ENCODE peak calls at places on chromosomes 12 and 14, in nine cellular contexts. H is lower lobe of right lung, K is left ventricle myocardium inferior, V is choroid plexus epithelial cell, W is BJ, P is cardiac fibroblast, D is H7, O is HCT116, X is AG10803. N is an unnamed sample.

GRCh38 chr12:54029529-54030441 is 1.5 kb downstream of the HOXC6 start:
- DNase-seq in W (no peak), H (no peak), X (no peak), V (no peak), O (no peak), K (no peak), P (no peak), D (peak), N (no peak)

GRCh38 chr12:116420476-116420875 is 138.7 kb upstream of the MAP1LC3B2 start:
- DNase-seq in W (no peak), X (no peak), K (no peak), H (no peak), O (no peak), P (no peak), D (no peak), V (no peak), N (no peak)

GRCh38 chr14:68363841-68364711 is 428.8 kb downstream of the ZFP36L1 start:
- DNase-seq in P (peak), H (peak), K (peak), O (no peak), X (no peak), D (peak), W (no peak), V (peak), N (peak)

GRCh38 chr12:103397536-103397935 is 98.2 kb downstream of the C12orf42 start:
- DNase-seq in X (no peak), W (no peak), O (no peak), P (no peak), D (no peak), H (no peak), V (no peak), K (no peak), N (no peak)

GRCh38 chr12:31536672-31537071 is 54.3 kb downstream of the DENND5B start:
- DNase-seq in W (no peak), O (no peak), D (no peak), V (peak), X (peak), H (no peak), P (no peak), K (no peak), N (no peak)

GRCh38 chr14:73207615-73208014 is 29.7 kb upstream of the PAPLN start:
- DNase-seq in V (no peak), D (no peak), P (no peak), H (no peak), X (no peak), O (no peak), K (no peak), W (no peak), N (no peak)

GRCh38 chr12:79927772-79928474 is 7.0 kb downstream of the PPP1R12A start:
- DNase-seq in K (no peak), P (peak), O (no peak), V (peak), X (peak), H (no peak), W (no peak), D (no peak), N (no peak)

GRCh38 chr14:102084931-102085330 is 1.9 kb downstream of the HSP90AA1 start:
- DNase-seq in P (no peak), X (no peak), W (no peak), H (no peak), O (no peak), D (no peak), K (no peak), V (no peak), N (no peak)

GRCh38 chr12:114878781-114879180 is 194.8 kb upstream of the TBX3 start:
- DNase-seq in X (no peak), K (no peak), O (no peak), V (no peak), D (no peak), P (no peak), W (no peak), H (no peak), N (no peak)

GRCh38 chr14:76844223-76844622 is 18.0 kb downstream of the LRRC74A start:
- DNase-seq in D (peak), W (no peak), V (peak), H (peak), K (peak), P (peak), X (peak), O (peak), N (no peak)
- H3K4me3 ChIP-seq in D (no peak), W (no peak), V (no peak), H (no peak), K (no peak), P (no peak), X (no peak), O (no peak), N (no peak)

DNA sequence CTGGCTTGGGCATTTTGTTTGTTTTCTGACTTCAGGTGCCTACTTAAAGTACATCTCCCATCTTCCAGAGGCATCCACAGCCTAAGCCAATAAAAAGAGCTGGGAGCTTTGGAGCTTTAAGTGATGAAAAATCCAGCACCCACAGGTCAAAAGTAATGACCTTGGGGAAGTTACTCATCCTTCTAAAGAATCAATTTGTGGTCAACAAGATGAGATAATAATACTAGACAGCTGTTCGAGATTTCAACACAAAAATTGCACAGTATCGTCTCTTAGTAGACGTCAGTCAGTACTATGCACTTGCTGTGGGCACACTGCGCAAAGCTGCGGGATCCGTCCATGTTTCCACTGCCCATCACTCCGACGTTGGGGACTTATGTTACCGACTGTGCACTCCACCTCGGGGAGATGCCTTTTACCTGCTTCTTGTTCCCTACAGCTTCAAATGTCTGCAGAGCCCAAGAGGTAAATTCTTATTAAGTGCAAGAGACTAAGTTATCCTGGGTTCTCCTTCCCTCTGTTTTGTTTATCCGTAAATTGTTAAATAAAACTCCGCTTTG is 1.2 kb downstream of the ST8SIA1 start:
- DNase-seq in K (no peak), D (no peak), X (peak), W (peak), H (no peak), V (peak), O (no peak), P (peak), N (peak)
- H3K4me3 ChIP-seq in K (peak), D (peak), X (peak), W (no peak), H (peak), V (no peak), O (no peak), P (no peak), N (no peak)

GRCh38 chr12:12792421-12792820 is 7.0 kb downstream of the APOLD1 start:
- DNase-seq in K (no peak), D (no peak), X (no peak), H (no peak), W (no peak), P (no peak), V (no peak), O (no peak), N (no peak)
- H3K4me3 ChIP-seq in K (peak), D (no peak), X (no peak), H (no peak), W (no peak), P (no peak), V (no peak), O (no peak), N (no peak)

GRCh38 chr14:22482085-22482694 is 106.8 kb downstream of the DAD1 start:
- DNase-seq in X (no peak), W (no peak), D (no peak), P (no peak), H (no peak), O (no peak), K (no peak), V (no peak), N (no peak)

GRCh38 chr14:22479781-22480464 is 109.1 kb downstream of the DAD1 start:
- DNase-seq in V (peak), K (no peak), D (no peak), P (no peak), W (no peak), H (no peak), O (no peak), X (peak), N (no peak)

GRCh38 chr14:22479132-22479531 is 109.9 kb downstream of the DAD1 start:
- DNase-seq in D (no peak), P (no peak), V (no peak), O (no peak), X (no peak), K (no peak), H (no peak), W (no peak), N (no peak)

GRCh38 chr14:22482782-22483553 is 106.1 kb downstream of the DAD1 start:
- DNase-seq in P (no peak), H (no peak), V (no peak), O (no peak), X (no peak), D (no peak), W (no peak), K (no peak), N (no peak)

DNA sequence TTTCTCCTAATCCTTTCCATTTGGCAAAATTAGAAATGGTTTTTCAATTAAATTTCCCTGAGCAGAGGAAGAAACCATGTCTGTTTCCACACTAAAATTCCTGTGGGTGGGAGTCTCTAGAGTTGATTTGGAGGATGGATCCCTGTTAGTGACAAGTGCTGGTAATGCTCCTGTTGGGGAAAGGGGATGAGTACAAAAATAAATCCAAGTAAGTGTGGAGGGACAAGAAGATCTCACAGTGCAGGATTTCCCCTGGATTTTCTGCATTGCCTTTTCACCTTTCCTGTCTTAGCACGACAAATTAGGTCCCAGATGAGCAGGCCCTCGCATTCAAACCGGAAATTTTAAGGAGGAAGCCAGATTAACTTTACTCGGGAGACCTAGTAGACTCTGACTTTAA is 107.5 kb downstream of the DAD1 start:
- DNase-seq in H (no peak), P (no peak), D (no peak), W (no peak), K (no peak), X (no peak), V (no peak), O (no peak), N (no peak)
- H3K4me3 ChIP-seq in H (no peak), P (no peak), D (no peak), W (no peak), K (no peak), X (no peak), V (no peak), O (no peak), N (no peak)

GRCh38 chr12:131612092-131612755 is 98.7 kb upstream of the SFSWAP start:
- DNase-seq in W (no peak), K (no peak), D (no peak), O (no peak), V (no peak), H (no peak), X (no peak), P (no peak), N (no peak)
- H3K4me3 ChIP-seq in W (no peak), K (no peak), D (no peak), O (no peak), V (no peak), H (no peak), X (no peak), P (no peak), N (no peak)

DNA sequence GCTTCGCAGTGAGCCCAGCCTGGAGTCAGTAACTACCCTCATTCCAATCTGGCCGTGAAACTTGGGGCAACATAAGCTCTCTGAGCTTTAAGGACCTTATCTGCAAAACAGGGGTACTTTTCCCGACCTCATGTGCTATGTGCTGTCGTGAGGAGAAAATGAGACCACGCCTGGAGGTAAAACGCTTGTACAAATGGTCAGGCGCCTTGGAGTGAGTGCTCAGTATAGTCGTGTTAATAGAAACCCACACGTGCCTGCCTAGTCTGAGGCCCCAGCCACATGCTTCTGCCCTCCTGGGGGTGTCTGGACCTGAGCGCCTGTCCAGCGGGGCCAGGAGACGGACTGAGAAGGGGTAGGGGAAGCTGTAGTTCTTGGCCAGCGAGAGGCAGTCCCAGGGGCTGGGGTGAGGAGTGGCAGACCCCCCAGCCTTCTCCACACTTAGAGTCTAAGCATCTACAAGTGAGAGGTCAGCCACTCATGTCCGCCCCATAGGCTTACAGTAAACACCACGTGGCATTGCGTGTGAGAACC is 4.9 kb downstream of the AQP5 start:
- DNase-seq in V (no peak), O (no peak), X (no peak), W (no peak), H (no peak), P (no peak), K (no peak), D (no peak), N (no peak)
- H3K4me3 ChIP-seq in V (no peak), O (no peak), X (no peak), W (no peak), H (no peak), P (no peak), K (no peak), D (no peak), N (no peak)

DNA sequence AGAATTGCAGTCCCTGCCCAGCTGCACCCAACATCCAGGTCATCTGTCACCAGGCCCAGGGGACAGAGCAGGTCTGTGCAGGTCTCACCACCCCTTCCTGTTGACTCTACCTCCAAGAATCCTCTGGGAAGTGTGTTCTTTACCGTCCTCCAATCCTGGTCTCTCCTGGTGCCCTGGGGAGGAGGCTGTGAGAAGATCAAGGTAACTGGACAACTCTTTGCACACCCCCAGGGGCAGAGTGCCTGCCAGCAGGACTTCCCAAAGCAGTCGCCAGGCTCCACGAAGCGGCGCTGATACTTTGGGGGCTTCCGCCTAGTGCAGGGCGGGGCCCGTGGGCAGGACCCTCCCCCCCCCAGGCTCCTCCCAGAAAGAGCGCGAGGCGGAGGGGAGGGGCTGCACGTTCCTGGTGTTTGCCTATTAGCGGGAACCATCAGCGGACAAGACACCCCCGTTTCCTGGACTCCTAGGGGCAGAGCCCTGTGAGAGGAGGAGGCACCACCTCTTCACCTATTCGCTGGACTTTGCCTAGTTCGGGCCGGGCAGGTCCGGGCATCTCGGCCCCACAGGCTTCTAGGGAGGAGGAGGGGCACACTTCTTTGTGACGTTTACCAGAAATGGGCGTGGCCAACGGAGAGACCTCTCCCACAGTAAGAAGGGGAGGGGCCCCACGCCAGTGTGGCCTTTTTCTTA is 918.0 kb downstream of the AACS start:
- DNase-seq in H (peak), O (no peak), V (peak), X (no peak), K (no peak), W (no peak), D (peak), P (peak), N (no peak)
- H3K4me3 ChIP-seq in H (peak), O (no peak), V (peak), X (no peak), K (peak), W (peak), D (peak), P (peak), N (peak)

DNA sequence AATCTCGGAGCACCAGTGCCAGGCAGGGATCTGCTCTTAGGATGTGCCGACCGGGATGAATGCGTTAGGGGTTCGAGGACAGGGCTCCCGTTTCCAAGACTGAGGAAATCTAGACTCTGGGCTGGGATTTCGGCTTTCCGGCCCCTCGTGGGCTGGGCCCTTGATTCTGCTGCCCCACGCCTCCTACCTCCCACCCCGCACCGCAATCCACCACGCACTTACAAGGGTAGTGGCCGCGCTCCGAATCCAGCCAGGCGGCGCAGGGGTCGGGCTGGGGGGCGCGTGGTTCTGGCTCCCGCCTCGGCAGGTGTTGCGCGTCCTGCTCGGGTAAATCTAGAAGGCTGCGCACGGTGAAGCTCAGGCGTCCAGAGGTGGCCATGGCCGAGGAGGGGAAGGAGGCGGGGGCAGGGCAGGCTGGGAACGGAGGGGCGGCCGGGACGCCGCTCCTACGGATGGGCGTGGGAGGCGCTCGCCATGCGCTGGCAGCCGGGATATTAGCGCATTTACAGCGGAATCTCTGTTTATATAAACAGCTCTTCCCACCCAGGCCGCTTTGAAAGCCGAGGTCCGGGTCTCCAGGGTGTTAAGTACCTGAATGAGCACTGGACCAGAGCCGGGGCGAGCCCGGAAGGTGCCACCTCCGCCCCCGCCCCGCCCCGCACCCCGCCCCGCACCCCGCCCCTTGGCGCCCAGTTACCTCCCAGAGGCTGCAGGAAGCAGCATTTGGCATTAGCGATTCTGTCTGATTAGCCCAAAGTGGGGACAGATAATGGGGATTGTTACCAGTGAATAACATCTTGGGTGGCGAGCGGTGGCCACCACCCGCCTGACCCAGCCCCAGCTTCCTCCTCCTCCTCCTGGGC is at the start of gene NKX2-8:
- DNase-seq in W (no peak), K (no peak), H (peak), V (no peak), X (no peak), O (peak), P (no peak), D (peak), N (no peak)
- H3K4me3 ChIP-seq in W (peak), K (peak), H (peak), V (peak), X (peak), O (peak), P (peak), D (peak), N (peak)

DNA sequence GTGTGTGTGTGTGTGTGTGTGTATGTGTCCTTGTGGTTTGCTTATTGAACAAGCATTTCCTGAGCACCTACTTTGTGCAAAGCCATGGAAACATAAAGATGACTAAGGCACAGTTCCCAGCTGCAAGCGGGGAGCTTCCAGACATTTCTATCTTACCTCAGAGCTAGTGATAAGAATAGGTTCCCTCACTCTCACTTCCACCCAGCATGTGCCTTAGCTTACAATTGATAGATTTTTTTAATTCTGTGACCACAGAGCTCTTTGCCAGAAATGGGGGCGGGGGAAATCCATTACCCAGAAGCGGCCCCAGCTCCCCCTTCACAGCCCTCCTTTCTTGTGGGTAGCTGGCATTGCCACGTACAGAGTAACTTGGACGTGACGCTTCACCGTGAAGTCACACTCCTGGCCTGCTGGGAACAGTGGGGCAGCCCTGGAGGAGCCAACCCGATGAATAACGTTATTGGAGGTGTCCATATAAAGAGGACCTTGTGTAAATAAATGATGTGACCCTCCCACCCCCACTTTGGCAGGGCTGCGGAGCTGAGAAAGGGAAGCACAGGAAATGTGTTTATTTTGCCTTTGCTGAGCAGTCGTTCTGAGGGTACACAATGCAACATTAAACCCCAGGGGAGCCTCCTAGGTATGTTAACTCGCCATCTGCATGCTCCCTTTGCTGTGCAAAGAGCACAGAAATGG is 238.9 kb downstream of the CHST11 start:
- DNase-seq in D (no peak), P (peak), V (peak), W (no peak), K (no peak), H (no peak), O (no peak), X (peak), N (peak)
- H3K4me3 ChIP-seq in D (no peak), P (no peak), V (peak), W (no peak), K (no peak), H (no peak), O (no peak), X (no peak), N (no peak)

DNA sequence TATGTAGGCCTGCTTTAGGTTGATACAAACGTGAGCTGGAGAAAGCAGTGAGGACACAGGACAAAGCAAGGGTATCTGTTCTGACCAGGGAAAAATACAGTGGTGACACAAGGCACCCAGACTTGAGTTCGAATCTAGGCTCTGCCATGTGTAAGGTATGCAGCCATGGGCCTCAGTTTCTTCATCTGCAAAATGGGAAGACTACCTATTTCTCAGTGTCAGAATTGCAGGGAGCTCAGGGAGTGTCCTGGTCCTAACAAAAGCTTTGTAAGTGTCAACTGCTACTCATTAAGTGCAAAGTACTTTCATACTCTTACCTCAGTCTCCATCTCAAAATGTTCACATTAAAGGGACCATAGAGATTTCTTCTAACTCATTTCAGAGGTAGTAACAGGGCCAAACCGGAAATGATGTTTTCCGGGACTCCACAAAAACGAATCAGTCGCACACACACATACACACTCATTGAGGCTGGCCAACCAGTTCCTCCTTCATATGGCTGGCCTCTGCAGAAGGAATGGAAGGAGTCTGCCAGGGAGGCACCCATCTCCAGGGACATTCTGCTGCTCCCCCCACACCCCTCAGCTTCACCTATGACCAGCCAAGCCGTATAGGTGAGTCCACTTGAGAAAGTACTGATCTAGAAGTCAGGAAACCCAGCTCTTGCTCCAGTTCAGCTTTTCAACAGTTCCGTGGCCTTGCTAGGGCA is 7.8 kb downstream of the CTDSP2 start:
- DNase-seq in W (no peak), K (no peak), X (no peak), P (peak), V (peak), D (no peak), H (no peak), O (no peak), N (no peak)
- H3K4me3 ChIP-seq in W (no peak), K (peak), X (peak), P (no peak), V (no peak), D (no peak), H (peak), O (no peak), N (no peak)

N was measured in skeletal muscle cell.